ENCODE peak calls at places on chromosomes 3 and 15, in four cellular contexts. Y is LHCN-M2, D is AG08396, Q is substantia nigra. P is an unnamed sample.

GRCh38 chr3:65492249-65492648 is 546.5 kb downstream of the MAGI1 start:
- DNase-seq in Q (no peak), Y (no peak), D (no peak), P (no peak)

GRCh38 chr15:73752817-73753214 is 335 bp downstream of the INSYN1 start:
- DNase-seq in D (peak), Y (no peak), Q (no peak), P (no peak)

GRCh38 chr15:63504979-63505841 is 817 bp downstream of the USP3 start:
- DNase-seq in D (no peak), Y (peak), Q (peak), P (peak)

GRCh38 chr3:107985496-107985895 is 105.3 kb downstream of the CD47 start:
- DNase-seq in Q (no peak), D (no peak), Y (no peak), P (peak)

GRCh38 chr3:143726727-143727126 is 121.5 kb downstream of the SLC9A9 start:
- DNase-seq in Q (no peak), D (peak), Y (peak), P (no peak)

GRCh38 chr3:22795917-22796316 is 407.2 kb upstream of the UBE2E2 start:
- DNase-seq in Q (no peak), D (no peak), Y (no peak), P (no peak)

GRCh38 chr3:127785711-127786265 is 36.5 kb downstream of the MGLL start:
- DNase-seq in D (no peak), Q (no peak), Y (no peak), P (no peak)

GRCh38 chr3:51622402-51622801 is 48.6 kb upstream of the TEX264 start:
- DNase-seq in Y (peak), D (peak), Q (no peak), P (peak)

GRCh38 chr3:129291487-129291886 is 12.8 kb downstream of the HMCES start:
- DNase-seq in D (no peak), Q (no peak), Y (peak), P (no peak)

GRCh38 chr15:74784426-74784825 is 2.5 kb downstream of the CSK start:
- DNase-seq in Q (no peak), D (no peak), Y (no peak), P (no peak)

GRCh38 chr3:150078983-150079739 is 108.5 kb upstream of the PFN2 start:
- DNase-seq in D (peak), Q (no peak), Y (peak), P (peak)

GRCh38 chr15:47963265-47963664 is 157.5 kb upstream of the SLC24A5 start:
- DNase-seq in Y (no peak), D (no peak), Q (no peak), P (no peak)

GRCh38 chr3:6799264-6799915 is 61.5 kb upstream of the GRM7 start:
- DNase-seq in D (peak), Y (no peak), Q (no peak), P (no peak)

GRCh38 chr3:124217542-124217941 is 225.6 kb upstream of the ROPN1 start:
- DNase-seq in Y (peak), Q (no peak), D (peak), P (peak)

P was measured in HT1080.